ENCODE peak calls at places on chromosomes 7 and 10, in four cellular contexts. One of them, this sample, is unnamed. For H3K4me1, the result is how much of the 10 kb centered on the place peaks cover.

GRCh38 chr7:111735661-111736323 is 173.5 kb upstream of the IMMP2L start:
- DNase-seq in testis: peak
- DNase-seq in A549: peak
- DNase-seq in Panc1: peak
- DNase-seq in this sample: peak

GRCh38 chr10:28661035-28661434 is 16.3 kb upstream of the BAMBI start:
- DNase-seq in Panc1: no peak
- DNase-seq in testis: no peak
- DNase-seq in A549: no peak
- DNase-seq in this sample: no peak

GRCh38 chr7:144090667-144091066 is 4.6 kb downstream of the OR2A12 start:
- DNase-seq in A549: no peak
- DNase-seq in Panc1: no peak
- DNase-seq in testis: no peak
- DNase-seq in this sample: no peak

GRCh38 chr7:150800576-150801241 is at the start of gene TMEM176A:
- DNase-seq in A549: no peak
- DNase-seq in testis: no peak
- DNase-seq in Panc1: no peak
- DNase-seq in this sample: no peak

GRCh38 chr7:13633857-13634256 is 355.6 kb downstream of the ETV1 start:
- DNase-seq in A549: no peak
- DNase-seq in Panc1: no peak
- DNase-seq in testis: no peak
- DNase-seq in this sample: no peak

GRCh38 chr10:93600861-93601773 is at the start of gene RBP4:
- DNase-seq in A549: no peak
- DNase-seq in Panc1: no peak
- DNase-seq in testis: peak
- DNase-seq in this sample: peak

GRCh38 chr10:123395906-123396305 is 241.7 kb downstream of the BUB3 start:
- DNase-seq in A549: no peak
- DNase-seq in Panc1: no peak
- DNase-seq in testis: no peak
- DNase-seq in this sample: no peak

GRCh38 chr10:49348593-49348992 is 47.3 kb downstream of the DRGX start:
- DNase-seq in testis: no peak
- DNase-seq in Panc1: no peak
- DNase-seq in A549: no peak
- DNase-seq in this sample: no peak

GRCh38 chr10:113023017-113023416 is 73.0 kb downstream of the TCF7L2 start:
- DNase-seq in Panc1: no peak
- DNase-seq in A549: no peak
- DNase-seq in testis: no peak
- DNase-seq in this sample: no peak

GRCh38 chr7:20216637-20217036 is 547 bp downstream of the MACC1 start:
- DNase-seq in testis: no peak
- DNase-seq in A549: no peak
- DNase-seq in Panc1: no peak
- DNase-seq in this sample: no peak

GRCh38 chr7:128831994-128832879 is 2.0 kb downstream of the FLNC start:
- DNase-seq in testis: no peak
- DNase-seq in Panc1: no peak
- DNase-seq in A549: no peak
- DNase-seq in this sample: peak

GRCh38 chr7:132402096-132402495 is 174.2 kb downstream of the PLXNA4 start:
- DNase-seq in A549: no peak
- DNase-seq in testis: no peak
- DNase-seq in Panc1: no peak
- DNase-seq in this sample: no peak

GRCh38 chr10:78852856-78853255 is 215.9 kb upstream of the ZMIZ1 start:
- DNase-seq in Panc1: no peak
- DNase-seq in A549: peak
- DNase-seq in testis: peak
- DNase-seq in this sample: peak

GRCh38 chr7:73582664-73583202 is 4.4 kb upstream of the TBL2 start:
- DNase-seq in Panc1: no peak
- DNase-seq in testis: no peak
- DNase-seq in A549: no peak
- DNase-seq in this sample: no peak

GRCh38 chr10:49649294-49649693 is 30.2 kb upstream of the C10orf53 start:
- DNase-seq in testis: no peak
- DNase-seq in Panc1: no peak
- DNase-seq in A549: no peak
- DNase-seq in this sample: no peak

GRCh38 chr10:7108141-7108540 is 302.7 kb downstream of the SFMBT2 start:
- DNase-seq in A549: no peak
- DNase-seq in testis: no peak
- DNase-seq in Panc1: no peak
- DNase-seq in this sample: no peak

GRCh38 chr10:114603303-114603702 is 54.8 kb downstream of the ABLIM1 start:
- DNase-seq in A549: no peak
- DNase-seq in testis: no peak
- DNase-seq in Panc1: no peak
- DNase-seq in this sample: no peak

GRCh38 chr7:48759431-48760080 is 164.8 kb upstream of the CDC14C start:
- DNase-seq in A549: no peak
- DNase-seq in Panc1: no peak
- DNase-seq in testis: no peak
- DNase-seq in this sample: no peak

GRCh38 chr10:4755286-4756009 is 70.6 kb upstream of the AKR1E2 start:
- DNase-seq in Panc1: no peak
- DNase-seq in A549: no peak
- DNase-seq in testis: no peak
- DNase-seq in this sample: peak

GRCh38 chr7:155947051-155947450 is 134.8 kb upstream of the SHH start:
- DNase-seq in Panc1: no peak
- DNase-seq in A549: no peak
- DNase-seq in testis: no peak
- DNase-seq in this sample: no peak

GRCh38 chr10:49118450-49118849 is 3.1 kb upstream of the VSTM4 start:
- DNase-seq in testis: no peak
- DNase-seq in Panc1: no peak
- DNase-seq in A549: no peak
- DNase-seq in this sample: no peak

GRCh38 chr10:103493911-103494877 is 689 bp downstream of the NEURL1 start:
- DNase-seq in testis: peak
- DNase-seq in Panc1: no peak
- DNase-seq in A549: no peak
- DNase-seq in this sample: peak

GRCh38 chr7:73999664-74000420 is 28.1 kb upstream of the ELN start:
- DNase-seq in testis: peak
- DNase-seq in Panc1: no peak
- DNase-seq in A549: no peak
- DNase-seq in this sample: peak

GRCh38 chr7:110144599-110144998 is 946.3 kb upstream of the LRRN3 start:
- DNase-seq in testis: no peak
- DNase-seq in A549: no peak
- DNase-seq in Panc1: no peak
- DNase-seq in this sample: no peak

GRCh38 chr10:132986076-132986475 is 43.7 kb upstream of the CFAP46 start:
- DNase-seq in Panc1: no peak
- DNase-seq in testis: no peak
- DNase-seq in A549: no peak
- DNase-seq in this sample: no peak

GRCh38 chr7:40843338-40844026 is 708.7 kb downstream of the SUGCT start:
- DNase-seq in Panc1: no peak
- DNase-seq in testis: no peak
- DNase-seq in A549: no peak
- DNase-seq in this sample: no peak

GRCh38 chr10:113027574-113028392 is 77.7 kb downstream of the TCF7L2 start:
- DNase-seq in A549: no peak
- DNase-seq in testis: no peak
- DNase-seq in Panc1: no peak
- DNase-seq in this sample: no peak

GRCh38 chr7:2523941-2524807 is 4.6 kb downstream of the LFNG start:
- DNase-seq in A549: peak
- DNase-seq in testis: peak
- DNase-seq in Panc1: no peak
- DNase-seq in this sample: no peak

GRCh38 chr7:22001345-22002004 is 55.8 kb upstream of the CDCA7L start:
- DNase-seq in testis: no peak
- DNase-seq in Panc1: peak
- DNase-seq in A549: peak
- DNase-seq in this sample: peak

GRCh38 chr7:143901360-143901709 is 641 bp downstream of the TCAF1 start:
- DNase-seq in Panc1: no peak
- DNase-seq in A549: peak
- DNase-seq in testis: peak
- DNase-seq in this sample: peak

GRCh38 chr7:101486764-101487458 is 124.2 kb downstream of the COL26A1 start:
- DNase-seq in Panc1: no peak
- DNase-seq in A549: no peak
- DNase-seq in testis: no peak
- DNase-seq in this sample: no peak

DNA sequence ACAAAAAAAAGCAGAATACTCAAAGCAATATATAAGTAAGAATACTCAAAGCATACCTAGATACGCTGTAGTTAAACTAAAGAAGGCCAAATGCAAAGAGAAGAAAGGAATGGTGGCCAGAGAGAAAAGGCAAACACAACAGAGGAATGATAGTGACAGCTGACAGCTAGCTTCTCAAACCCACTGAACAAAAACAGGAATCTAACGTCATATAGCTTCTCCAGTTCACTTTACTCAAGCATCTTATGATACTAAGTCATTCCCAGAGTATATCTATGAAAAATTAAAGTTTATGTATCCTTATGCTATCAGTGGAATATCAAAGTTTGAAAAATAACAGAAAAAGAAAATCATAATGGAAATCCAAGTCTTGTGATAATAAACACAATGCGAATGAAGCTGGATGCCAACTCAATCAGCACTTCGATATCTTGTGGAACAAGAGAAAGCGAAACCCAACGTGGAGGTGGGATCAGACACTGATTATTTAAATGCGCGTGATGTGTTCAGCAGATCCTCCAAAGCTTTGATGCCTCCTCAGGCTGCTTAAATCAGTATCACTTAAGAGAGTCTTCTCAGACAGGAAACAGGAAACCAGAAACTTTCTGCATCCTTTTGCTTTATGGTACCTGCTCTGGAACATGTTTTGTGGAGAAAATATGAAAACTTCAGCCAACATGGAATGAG is 102.8 kb downstream of the PIP4K2A start:
- DNase-seq in Panc1: no peak
- DNase-seq in testis: no peak
- DNase-seq in A549: no peak
- DNase-seq in this sample: no peak
- H3K4me1 ChIP-seq in Panc1: under half
- H3K4me1 ChIP-seq in testis: under half
- H3K4me1 ChIP-seq in A549: under half
- H3K4me1 ChIP-seq in this sample: under half

DNA sequence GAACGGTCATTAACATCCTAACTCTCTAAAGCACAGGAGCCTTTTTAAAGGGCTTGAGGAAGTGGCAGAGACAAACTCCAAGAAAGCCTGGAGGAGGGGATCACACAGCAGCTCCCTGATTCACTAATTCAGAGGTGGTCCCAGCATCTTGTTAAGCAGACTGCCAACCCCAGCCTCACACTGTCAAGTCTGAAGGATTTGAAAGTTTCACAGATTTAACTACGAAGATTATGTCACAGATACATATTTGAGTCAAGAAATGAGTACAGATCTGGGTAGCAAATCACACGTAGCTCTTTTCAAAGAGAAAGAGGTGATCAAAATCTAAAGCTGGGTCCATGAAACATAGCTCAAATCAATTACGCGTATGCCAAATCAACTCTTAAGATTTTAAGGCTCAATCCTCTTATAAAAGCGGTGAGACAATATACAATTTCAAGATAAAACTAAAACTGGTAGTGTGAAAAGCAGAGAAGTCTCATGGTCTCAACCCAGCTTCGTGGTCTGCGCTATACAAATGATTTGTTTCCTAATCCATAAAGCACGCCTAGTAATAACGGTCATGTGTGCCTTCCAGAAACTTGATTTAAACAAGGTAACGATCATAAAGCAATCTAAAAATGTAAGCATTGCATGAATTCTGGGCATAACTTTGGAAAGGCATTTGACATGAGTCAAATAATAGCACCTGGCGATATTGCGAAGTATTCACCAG is 229.9 kb upstream of the MKLN1 start:
- DNase-seq in Panc1: no peak
- DNase-seq in testis: no peak
- DNase-seq in A549: no peak
- DNase-seq in this sample: no peak
- H3K4me1 ChIP-seq in Panc1: under half
- H3K4me1 ChIP-seq in testis: under half
- H3K4me1 ChIP-seq in A549: half or more
- H3K4me1 ChIP-seq in this sample: under half

GRCh38 chr7:142806957-142807356 is 36.2 kb downstream of the PRSS2 start:
- DNase-seq in testis: no peak
- DNase-seq in A549: no peak
- DNase-seq in Panc1: no peak
- DNase-seq in this sample: no peak

GRCh38 chr7:142807855-142808460 is 37.2 kb downstream of the PRSS2 start:
- DNase-seq in Panc1: peak
- DNase-seq in testis: no peak
- DNase-seq in A549: no peak
- DNase-seq in this sample: peak

GRCh38 chr7:142809671-142810070 is 38.9 kb downstream of the PRSS2 start:
- DNase-seq in testis: no peak
- DNase-seq in Panc1: no peak
- DNase-seq in A549: no peak
- DNase-seq in this sample: no peak

GRCh38 chr7:142808461-142808801 is 37.7 kb downstream of the PRSS2 start:
- DNase-seq in testis: no peak
- DNase-seq in A549: no peak
- DNase-seq in Panc1: no peak
- DNase-seq in this sample: no peak

DNA sequence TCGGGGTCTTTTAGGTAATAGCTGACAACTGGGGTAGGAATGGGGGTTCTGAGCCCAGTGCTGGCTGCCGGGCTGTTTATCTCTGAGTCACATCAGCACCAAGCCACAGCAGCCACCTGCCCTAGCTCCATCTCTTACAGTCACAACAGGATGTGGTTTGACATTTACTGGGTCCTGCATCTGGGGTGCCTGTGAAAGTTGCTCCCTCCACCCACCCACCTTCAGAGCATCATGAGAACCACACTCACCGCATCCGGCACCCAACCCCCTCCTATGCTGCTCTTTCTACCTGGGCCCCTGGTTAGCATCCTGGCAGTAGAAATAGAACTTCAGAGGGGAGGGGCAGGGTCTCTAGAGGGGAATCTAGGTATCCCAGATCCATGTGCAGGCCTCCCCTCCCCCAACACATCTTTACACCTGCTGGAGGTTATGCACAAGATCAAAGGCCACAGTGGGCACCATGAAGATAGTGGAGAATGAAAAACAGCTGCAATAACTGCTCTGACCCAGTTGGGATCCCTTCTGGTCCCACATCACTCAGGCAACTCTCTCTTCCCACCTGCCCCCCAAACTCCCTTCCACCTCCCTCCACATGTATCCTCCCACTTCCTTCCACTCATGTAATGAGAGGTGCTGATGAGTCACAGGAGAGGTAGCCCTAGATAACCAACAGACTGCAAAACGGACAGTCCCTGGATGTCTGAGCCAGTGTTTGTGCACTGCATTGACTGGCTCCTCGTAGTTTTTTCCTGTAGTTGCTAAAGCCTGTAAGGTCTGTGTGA is 38.2 kb downstream of the PRSS2 start:
- DNase-seq in testis: no peak
- DNase-seq in A549: no peak
- DNase-seq in Panc1: no peak
- DNase-seq in this sample: no peak
- H3K4me1 ChIP-seq in testis: under half
- H3K4me1 ChIP-seq in A549: under half
- H3K4me1 ChIP-seq in Panc1: under half
- H3K4me1 ChIP-seq in this sample: under half

GRCh38 chr10:2870654-2871053 is 196.7 kb upstream of the PFKP start:
- DNase-seq in Panc1: no peak
- DNase-seq in A549: no peak
- DNase-seq in testis: no peak
- DNase-seq in this sample: no peak
- H3K4me1 ChIP-seq in Panc1: under half
- H3K4me1 ChIP-seq in A549: under half
- H3K4me1 ChIP-seq in testis: under half
- H3K4me1 ChIP-seq in this sample: under half